ENCODE peak calls at places on chromosomes 1 and 21, in five cellular contexts. N is transverse colon; Z is cardiac fibroblast; A is uterus; G is CD8-positive, alpha-beta T cell. K is an unnamed sample.

GRCh38 chr1:206106328-206107167 is 10.6 kb downstream of the AVPR1B start:
- DNase-seq in N (peak), Z (peak), A (peak), G (peak), K (peak)

GRCh38 chr1:1167416-1168155 is 6.1 kb upstream of the TTLL10 start:
- DNase-seq in N (peak), Z (no peak), A (no peak), G (no peak), K (peak)

GRCh38 chr1:164592634-164593033 is 33.6 kb downstream of the PBX1 start:
- DNase-seq in N (no peak), Z (no peak), A (no peak), G (no peak), K (no peak)

GRCh38 chr1:53987880-53988279 is 30.1 kb downstream of the LDLRAD1 start:
- DNase-seq in N (no peak), Z (no peak), A (no peak), G (no peak), K (no peak)

GRCh38 chr1:228034954-228035837 is 28.4 kb downstream of the WNT3A start:
- DNase-seq in N (no peak), Z (no peak), A (no peak), G (no peak), K (no peak)

GRCh38 chr1:90727917-90728655 is 11.0 kb upstream of the BARHL2 start:
- DNase-seq in N (no peak), Z (no peak), A (no peak), G (no peak), K (no peak)

GRCh38 chr1:24600551-24600950 is 42.6 kb upstream of the SRRM1 start:
- DNase-seq in N (no peak), Z (no peak), A (no peak), G (no peak), K (no peak)

GRCh38 chr1:116737020-116737854 is 17.0 kb upstream of the CD2 start:
- DNase-seq in N (peak), Z (peak), A (peak), G (peak), K (peak)

GRCh38 chr1:33925586-33925985 is 61.7 kb downstream of the HMGB4 start:
- DNase-seq in N (no peak), Z (no peak), A (no peak), G (no peak), K (no peak)

GRCh38 chr21:37368536-37369279 is 2.1 kb downstream of the DYRK1A start:
- DNase-seq in N (no peak), Z (peak), A (no peak), G (no peak), K (peak)

GRCh38 chr1:113192242-113192641 is 119.2 kb downstream of the LRIG2 start:
- DNase-seq in N (no peak), Z (no peak), A (no peak), G (no peak), K (no peak)

GRCh38 chr1:230632273-230632873 is 9.9 kb upstream of the COG2 start:
- DNase-seq in N (peak), Z (peak), A (no peak), G (no peak), K (peak)

GRCh38 chr1:112396668-112397025 is 633 bp downstream of the CTTNBP2NL start:
- DNase-seq in N (no peak), Z (peak), A (no peak), G (no peak), K (peak)

GRCh38 chr1:101846820-101847219 is 149.9 kb downstream of the OLFM3 start:
- DNase-seq in N (no peak), Z (no peak), A (no peak), G (no peak), K (no peak)

GRCh38 chr1:45442272-45442671 is 48.7 kb downstream of the TESK2 start:
- DNase-seq in N (no peak), Z (peak), A (no peak), G (no peak), K (no peak)

GRCh38 chr1:230868736-230869385 is 540 bp upstream of the C1orf198 start:
- DNase-seq in N (peak), Z (peak), A (peak), G (no peak), K (peak)

GRCh38 chr1:7856345-7856744 is 3.5 kb upstream of the UTS2 start:
- DNase-seq in N (no peak), Z (peak), A (no peak), G (no peak), K (peak)

GRCh38 chr1:100277866-100278265 is 11.8 kb downstream of the RTCA start:
- DNase-seq in N (no peak), Z (no peak), A (no peak), G (peak), K (no peak)

GRCh38 chr1:24988560-24988912 is 58.5 kb upstream of the RUNX3 start:
- DNase-seq in N (no peak), Z (no peak), A (no peak), G (no peak), K (no peak)

GRCh38 chr1:116322752-116323405 is 50.2 kb upstream of the ATP1A1 start:
- DNase-seq in N (no peak), Z (no peak), A (no peak), G (no peak), K (peak)

GRCh38 chr1:32702599-32703478 is at the start of gene SYNC:
- DNase-seq in N (peak), Z (peak), A (peak), G (no peak), K (peak)

GRCh38 chr1:84876353-84876752 is 16.7 kb downstream of the LPAR3 start:
- DNase-seq in N (no peak), Z (no peak), A (no peak), G (peak), K (no peak)

GRCh38 chr1:89918127-89918793 is 76.7 kb upstream of the ZNF326 start:
- DNase-seq in N (no peak), Z (no peak), A (no peak), G (no peak), K (no peak)

GRCh38 chr1:32997381-32997891 is 32.8 kb upstream of the RNF19B start:
- DNase-seq in N (no peak), Z (peak), A (no peak), G (no peak), K (no peak)

GRCh38 chr1:209190591-209191241 is 392.8 kb upstream of the CAMK1G start:
- DNase-seq in N (peak), Z (peak), A (no peak), G (no peak), K (no peak)

GRCh38 chr1:183198463-183198862 is 12.4 kb downstream of the LAMC2 start:
- DNase-seq in N (no peak), Z (peak), A (peak), G (no peak), K (no peak)

GRCh38 chr1:160025314-160025713 is 6.5 kb downstream of the PIGM start:
- DNase-seq in N (no peak), Z (no peak), A (no peak), G (no peak), K (no peak)

GRCh38 chr1:41823453-41823852 is 95.3 kb downstream of the HIVEP3 start:
- DNase-seq in N (no peak), Z (peak), A (no peak), G (no peak), K (no peak)

GRCh38 chr1:96808186-96808585 is 86.6 kb downstream of the PTBP2 start:
- DNase-seq in N (no peak), Z (peak), A (no peak), G (no peak), K (no peak)

GRCh38 chr1:222009105-222009730 is 267.3 kb upstream of the DUSP10 start:
- DNase-seq in N (no peak), Z (peak), A (no peak), G (peak), K (no peak)

GRCh38 chr1:227035316-227035715 is 95.2 kb downstream of the COQ8A start:
- DNase-seq in N (no peak), Z (no peak), A (no peak), G (no peak), K (no peak)

GRCh38 chr1:55140546-55140983 is 74.6 kb downstream of the USP24 start:
- DNase-seq in N (peak), Z (peak), A (peak), G (peak), K (peak)

GRCh38 chr1:32485554-32486255 is 20.8 kb downstream of the ZBTB8B start:
- DNase-seq in N (no peak), Z (peak), A (no peak), G (no peak), K (no peak)

GRCh38 chr1:234240680-234241079 is 132.6 kb upstream of the COA6 start:
- DNase-seq in N (no peak), Z (no peak), A (no peak), G (no peak), K (no peak)

GRCh38 chr1:145965119-145965744 is 742 bp downstream of the POLR3GL start:
- DNase-seq in N (no peak), Z (no peak), A (no peak), G (no peak), K (no peak)
- H3K4me3 ChIP-seq in N (peak), Z (peak), A (peak), G (peak), K (peak)

DNA sequence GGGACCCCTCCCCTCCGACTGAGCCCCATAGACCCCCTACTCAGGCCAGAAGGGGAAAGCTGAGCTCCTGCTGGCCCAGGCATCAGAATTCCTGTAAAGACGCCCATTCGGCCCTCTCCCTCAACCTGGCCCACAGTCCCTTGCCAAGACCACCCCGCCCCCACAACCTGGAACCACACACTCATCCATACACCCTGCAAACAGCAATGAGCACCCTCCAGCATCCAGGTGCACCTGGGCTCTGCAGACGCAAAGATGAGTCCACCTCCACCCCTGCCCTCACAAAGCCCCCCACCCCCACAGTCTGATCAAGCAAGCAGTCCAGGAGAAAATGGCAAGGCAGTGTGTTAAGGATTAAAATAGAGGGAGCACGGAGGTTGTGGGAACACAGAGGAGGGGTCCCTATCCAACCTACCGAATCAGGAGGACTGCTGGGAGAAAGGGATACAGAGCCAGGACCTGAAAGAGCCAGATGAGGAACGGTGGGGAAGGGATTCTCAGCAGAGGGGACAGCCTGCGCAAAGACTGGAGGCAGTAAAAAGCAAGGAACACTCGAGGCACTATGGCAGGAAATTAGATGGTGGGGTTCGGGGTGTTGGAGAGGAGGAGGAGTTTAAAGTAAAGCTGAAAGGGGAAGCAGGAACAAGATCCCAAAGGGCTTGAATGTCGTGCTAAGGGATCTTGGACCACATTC is 67.3 kb upstream of the LAPTM5 start:
- DNase-seq in N (no peak), Z (no peak), A (no peak), G (no peak), K (no peak)
- H3K4me3 ChIP-seq in N (no peak), Z (peak), A (peak), G (peak), K (peak)

GRCh38 chr1:61337981-61338848 is 255.9 kb downstream of the NFIA start:
- DNase-seq in N (peak), Z (peak), A (peak), G (no peak), K (peak)

GRCh38 chr1:61341426-61341825 is 259.1 kb downstream of the NFIA start:
- DNase-seq in N (no peak), Z (no peak), A (no peak), G (no peak), K (no peak)

GRCh38 chr1:61337471-61337870 is 255.1 kb downstream of the NFIA start:
- DNase-seq in N (no peak), Z (peak), A (no peak), G (no peak), K (no peak)

GRCh38 chr1:61337037-61337436 is 254.7 kb downstream of the NFIA start:
- DNase-seq in N (no peak), Z (peak), A (no peak), G (no peak), K (no peak)

GRCh38 chr1:61338899-61339298 is 256.5 kb downstream of the NFIA start:
- DNase-seq in N (no peak), Z (no peak), A (no peak), G (no peak), K (no peak)
- H3K4me3 ChIP-seq in N (no peak), Z (no peak), A (no peak), G (no peak), K (no peak)

DNA sequence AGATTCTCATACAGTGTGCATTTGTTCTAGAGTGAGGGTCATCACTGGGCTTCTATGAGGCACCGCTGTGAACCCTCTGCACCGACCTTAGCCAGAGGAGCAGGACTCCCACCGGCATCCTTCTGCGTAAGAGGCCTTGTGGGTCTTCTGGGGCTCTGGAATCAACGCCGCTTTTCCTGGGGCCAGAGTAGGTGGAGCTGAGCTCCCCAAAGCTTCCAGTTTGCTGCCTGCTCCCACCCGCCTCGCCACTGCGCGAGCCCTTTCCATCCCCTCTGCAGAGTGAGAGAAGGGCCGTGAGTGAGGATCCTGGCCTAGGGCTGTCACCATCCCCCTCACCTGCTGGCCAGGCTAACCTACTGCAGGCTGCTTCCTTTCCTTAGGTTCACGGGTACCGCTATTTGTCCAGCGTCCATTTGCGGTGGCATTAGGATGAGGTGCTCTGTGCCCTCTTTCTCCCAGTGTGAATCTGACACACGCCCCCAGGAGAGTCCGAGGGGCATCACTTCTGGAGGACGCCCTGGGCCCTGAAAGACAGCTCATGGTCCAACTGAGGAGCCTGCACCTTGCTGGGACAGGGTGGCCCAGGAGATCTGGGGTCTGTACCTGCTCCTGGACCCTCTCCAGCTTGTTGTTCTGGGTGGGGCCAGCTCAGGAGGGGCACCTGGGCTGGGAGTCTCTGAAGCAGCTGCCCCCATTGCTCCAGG is 36.2 kb downstream of the UMODL1 start:
- DNase-seq in N (no peak), Z (no peak), A (no peak), G (no peak), K (no peak)
- H3K4me3 ChIP-seq in N (no peak), Z (no peak), A (no peak), G (no peak), K (no peak)

DNA sequence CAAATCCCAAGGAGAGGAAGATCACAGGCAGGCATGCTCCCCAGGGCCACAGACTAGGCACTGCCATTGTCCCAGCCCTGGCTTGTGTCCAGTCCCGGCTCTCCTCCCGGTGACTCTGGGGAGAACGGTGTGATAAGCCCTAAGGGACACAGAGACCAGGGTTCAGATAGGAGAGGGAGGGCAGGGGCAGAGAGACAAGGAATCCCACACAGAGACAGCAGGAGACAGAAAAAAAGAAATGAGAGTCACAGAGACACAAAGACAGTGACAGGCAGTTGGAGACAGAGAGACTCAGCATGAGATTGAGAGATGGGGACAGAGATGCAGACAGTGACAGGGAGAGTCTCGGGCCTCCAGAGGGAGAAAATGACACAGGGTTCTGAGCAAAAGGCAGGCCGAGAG is 361 bp downstream of the INSRR start:
- DNase-seq in N (no peak), Z (no peak), A (no peak), G (no peak), K (no peak)
- H3K4me3 ChIP-seq in N (no peak), Z (no peak), A (no peak), G (no peak), K (no peak)

GRCh38 chr21:34128674-34129038 is 55.3 kb downstream of the MRPS6 start:
- DNase-seq in N (no peak), Z (no peak), A (peak), G (no peak), K (no peak)
- H3K4me3 ChIP-seq in N (no peak), Z (no peak), A (no peak), G (no peak), K (no peak)

GRCh38 chr1:38536089-38536488 is 323.5 kb downstream of the RRAGC start:
- DNase-seq in N (no peak), Z (no peak), A (no peak), G (no peak), K (no peak)

GRCh38 chr1:38534473-38534823 is 325.1 kb downstream of the RRAGC start:
- DNase-seq in N (no peak), Z (no peak), A (no peak), G (no peak), K (no peak)

GRCh38 chr1:38539931-38540330 is 319.6 kb downstream of the RRAGC start:
- DNase-seq in N (no peak), Z (no peak), A (no peak), G (no peak), K (no peak)

GRCh38 chr1:38541223-38541622 is 318.3 kb downstream of the RRAGC start:
- DNase-seq in N (no peak), Z (no peak), A (no peak), G (no peak), K (no peak)

GRCh38 chr1:38538834-38539233 is 320.7 kb downstream of the RRAGC start:
- DNase-seq in N (no peak), Z (no peak), A (no peak), G (no peak), K (no peak)
- H3K4me3 ChIP-seq in N (no peak), Z (no peak), A (no peak), G (no peak), K (no peak)

GRCh38 chr1:30750751-30751291 is 6.8 kb downstream of the LAPTM5 start:
- DNase-seq in N (no peak), Z (no peak), A (no peak), G (no peak), K (no peak)

GRCh38 chr1:30752651-30752908 is 5.0 kb downstream of the LAPTM5 start:
- DNase-seq in N (no peak), Z (no peak), A (no peak), G (no peak), K (no peak)

GRCh38 chr1:30749691-30750583 is 7.6 kb downstream of the LAPTM5 start:
- DNase-seq in N (peak), Z (no peak), A (no peak), G (peak), K (no peak)

GRCh38 chr1:30753660-30754123 is 3.9 kb downstream of the LAPTM5 start:
- DNase-seq in N (no peak), Z (no peak), A (no peak), G (no peak), K (no peak)

DNA sequence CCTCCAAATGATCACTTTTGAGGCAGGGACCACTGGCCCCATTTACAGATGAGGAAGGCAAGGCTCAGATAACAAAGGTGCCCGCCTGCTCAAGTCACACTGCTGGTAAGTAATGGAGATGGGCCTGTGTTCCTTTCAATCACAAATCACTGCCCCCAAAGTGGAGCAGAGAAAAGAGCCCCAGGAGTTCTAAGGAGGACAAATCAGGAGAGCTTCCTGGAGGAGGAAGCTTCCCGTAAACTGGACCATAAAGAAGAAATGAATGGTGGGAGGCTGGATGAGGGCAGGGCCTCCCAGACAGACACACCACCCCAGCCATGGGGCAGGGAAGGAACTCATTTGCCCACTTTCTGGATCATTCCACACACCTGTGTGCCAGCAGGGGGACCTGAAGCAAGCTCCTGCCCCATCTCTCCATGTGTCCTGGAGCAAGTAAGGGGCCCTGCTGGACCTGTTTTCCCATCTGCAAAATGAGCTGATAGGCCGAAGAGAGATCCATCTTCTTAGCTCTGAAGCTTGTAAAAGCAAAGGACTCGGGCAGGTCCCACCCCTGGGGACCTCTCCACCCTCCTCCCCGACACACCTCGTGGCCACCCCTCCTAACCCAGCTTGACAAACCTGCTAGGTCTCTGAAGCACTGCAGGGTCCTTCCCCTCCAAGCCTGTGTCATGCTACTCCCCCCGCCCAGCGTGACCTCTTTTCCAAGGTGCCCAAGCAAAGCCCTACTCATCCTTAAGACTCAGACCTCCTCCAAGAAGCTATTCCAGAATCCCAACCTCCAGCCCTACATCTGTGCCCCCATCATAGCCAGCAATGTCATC is 5.5 kb downstream of the LAPTM5 start:
- DNase-seq in N (no peak), Z (no peak), A (no peak), G (peak), K (no peak)
- H3K4me3 ChIP-seq in N (no peak), Z (no peak), A (no peak), G (no peak), K (no peak)

K was measured in colonic mucosa.